ENCODE peak calls at places on chromosomes 12 and 14, in six cellular contexts. One of them, this sample, is unnamed.

GRCh38 chr12:68411371-68411770 is 79.2 kb upstream of the MDM1 start:
- DNase-seq in BE2C: no peak
- DNase-seq in stimulated activated CD4-positive, alpha-beta T cell treated with anti-CD3 and anti-CD28 coated beads, Interleukin-1b, Interleukin-23, amount 100 ng/mL, for 48 hours: no peak
- DNase-seq in DMS 273 treated with DMSO at 0.1 percent for 48 hours: no peak
- DNase-seq in erythroblast: no peak
- DNase-seq in skeletal muscle cell: no peak
- DNase-seq in this sample: no peak

GRCh38 chr14:74514471-74514932 is 20.9 kb downstream of the ISCA2 start:
- DNase-seq in BE2C: no peak
- DNase-seq in stimulated activated CD4-positive, alpha-beta T cell treated with anti-CD3 and anti-CD28 coated beads, Interleukin-1b, Interleukin-23, amount 100 ng/mL, for 48 hours: no peak
- DNase-seq in DMS 273 treated with DMSO at 0.1 percent for 48 hours: no peak
- DNase-seq in erythroblast: no peak
- DNase-seq in skeletal muscle cell: peak; percentile 61
- DNase-seq in this sample: no peak

GRCh38 chr12:45304514-45305178 is 88.8 kb downstream of the ANO6 start:
- DNase-seq in BE2C: no peak
- DNase-seq in stimulated activated CD4-positive, alpha-beta T cell treated with anti-CD3 and anti-CD28 coated beads, Interleukin-1b, Interleukin-23, amount 100 ng/mL, for 48 hours: no peak
- DNase-seq in DMS 273 treated with DMSO at 0.1 percent for 48 hours: no peak
- DNase-seq in erythroblast: no peak
- DNase-seq in skeletal muscle cell: no peak
- DNase-seq in this sample: no peak

GRCh38 chr12:2803635-2804380 is 8.7 kb upstream of the ITFG2 start:
- DNase-seq in BE2C: no peak
- DNase-seq in stimulated activated CD4-positive, alpha-beta T cell treated with anti-CD3 and anti-CD28 coated beads, Interleukin-1b, Interleukin-23, amount 100 ng/mL, for 48 hours: no peak
- DNase-seq in DMS 273 treated with DMSO at 0.1 percent for 48 hours: no peak
- DNase-seq in erythroblast: no peak
- DNase-seq in skeletal muscle cell: no peak
- DNase-seq in this sample: no peak

GRCh38 chr14:88541324-88541723 is 13.5 kb downstream of the PTPN21 start:
- DNase-seq in BE2C: no peak
- DNase-seq in stimulated activated CD4-positive, alpha-beta T cell treated with anti-CD3 and anti-CD28 coated beads, Interleukin-1b, Interleukin-23, amount 100 ng/mL, for 48 hours: no peak
- DNase-seq in DMS 273 treated with DMSO at 0.1 percent for 48 hours: no peak
- DNase-seq in erythroblast: no peak
- DNase-seq in skeletal muscle cell: no peak
- DNase-seq in this sample: no peak

GRCh38 chr14:97878727-97879126 is 1081.5 kb downstream of the VRK1 start:
- DNase-seq in BE2C: no peak
- DNase-seq in stimulated activated CD4-positive, alpha-beta T cell treated with anti-CD3 and anti-CD28 coated beads, Interleukin-1b, Interleukin-23, amount 100 ng/mL, for 48 hours: no peak
- DNase-seq in DMS 273 treated with DMSO at 0.1 percent for 48 hours: no peak
- DNase-seq in erythroblast: no peak
- DNase-seq in skeletal muscle cell: peak; percentile 53
- DNase-seq in this sample: no peak

GRCh38 chr14:104467236-104467635 is 112.3 kb upstream of the C14orf180 start:
- DNase-seq in BE2C: no peak
- DNase-seq in stimulated activated CD4-positive, alpha-beta T cell treated with anti-CD3 and anti-CD28 coated beads, Interleukin-1b, Interleukin-23, amount 100 ng/mL, for 48 hours: no peak
- DNase-seq in DMS 273 treated with DMSO at 0.1 percent for 48 hours: no peak
- DNase-seq in erythroblast: no peak
- DNase-seq in skeletal muscle cell: no peak
- DNase-seq in this sample: no peak

GRCh38 chr14:94397279-94397898 is 9.0 kb upstream of the SERPINA1 start:
- DNase-seq in BE2C: no peak
- DNase-seq in stimulated activated CD4-positive, alpha-beta T cell treated with anti-CD3 and anti-CD28 coated beads, Interleukin-1b, Interleukin-23, amount 100 ng/mL, for 48 hours: no peak
- DNase-seq in DMS 273 treated with DMSO at 0.1 percent for 48 hours: no peak
- DNase-seq in erythroblast: no peak
- DNase-seq in skeletal muscle cell: no peak
- DNase-seq in this sample: no peak

GRCh38 chr12:99505805-99506204 is 141.7 kb upstream of the GARIN6 start:
- DNase-seq in BE2C: no peak
- DNase-seq in stimulated activated CD4-positive, alpha-beta T cell treated with anti-CD3 and anti-CD28 coated beads, Interleukin-1b, Interleukin-23, amount 100 ng/mL, for 48 hours: no peak
- DNase-seq in DMS 273 treated with DMSO at 0.1 percent for 48 hours: no peak
- DNase-seq in erythroblast: no peak
- DNase-seq in skeletal muscle cell: no peak
- DNase-seq in this sample: no peak

GRCh38 chr12:66403746-66404145 is 101.5 kb downstream of the HELB start:
- DNase-seq in BE2C: no peak
- DNase-seq in stimulated activated CD4-positive, alpha-beta T cell treated with anti-CD3 and anti-CD28 coated beads, Interleukin-1b, Interleukin-23, amount 100 ng/mL, for 48 hours: no peak
- DNase-seq in DMS 273 treated with DMSO at 0.1 percent for 48 hours: peak; percentile 79
- DNase-seq in erythroblast: no peak
- DNase-seq in skeletal muscle cell: no peak
- DNase-seq in this sample: no peak

GRCh38 chr12:53049582-53050318 is at the start of gene TNS2:
- DNase-seq in BE2C: peak; percentile 67
- DNase-seq in stimulated activated CD4-positive, alpha-beta T cell treated with anti-CD3 and anti-CD28 coated beads, Interleukin-1b, Interleukin-23, amount 100 ng/mL, for 48 hours: no peak
- DNase-seq in DMS 273 treated with DMSO at 0.1 percent for 48 hours: peak; percentile 17
- DNase-seq in erythroblast: no peak
- DNase-seq in skeletal muscle cell: no peak
- DNase-seq in this sample: peak; percentile 1

GRCh38 chr14:53017837-53018236 is 67.0 kb upstream of the FERMT2 start:
- DNase-seq in BE2C: no peak
- DNase-seq in stimulated activated CD4-positive, alpha-beta T cell treated with anti-CD3 and anti-CD28 coated beads, Interleukin-1b, Interleukin-23, amount 100 ng/mL, for 48 hours: no peak
- DNase-seq in DMS 273 treated with DMSO at 0.1 percent for 48 hours: no peak
- DNase-seq in erythroblast: no peak
- DNase-seq in skeletal muscle cell: no peak
- DNase-seq in this sample: no peak

GRCh38 chr12:54331-54730 is 12.2 kb upstream of the IQSEC3 start:
- DNase-seq in BE2C: no peak
- DNase-seq in stimulated activated CD4-positive, alpha-beta T cell treated with anti-CD3 and anti-CD28 coated beads, Interleukin-1b, Interleukin-23, amount 100 ng/mL, for 48 hours: no peak
- DNase-seq in DMS 273 treated with DMSO at 0.1 percent for 48 hours: no peak
- DNase-seq in erythroblast: no peak
- DNase-seq in skeletal muscle cell: no peak
- DNase-seq in this sample: no peak

GRCh38 chr14:50312734-50313054 is 570 bp downstream of the DMAC2L start:
- DNase-seq in BE2C: no peak
- DNase-seq in stimulated activated CD4-positive, alpha-beta T cell treated with anti-CD3 and anti-CD28 coated beads, Interleukin-1b, Interleukin-23, amount 100 ng/mL, for 48 hours: no peak
- DNase-seq in DMS 273 treated with DMSO at 0.1 percent for 48 hours: peak; percentile 70
- DNase-seq in erythroblast: no peak
- DNase-seq in skeletal muscle cell: no peak
- DNase-seq in this sample: no peak

GRCh38 chr14:92392726-92393125 is 69.8 kb downstream of the SLC24A4 start:
- DNase-seq in BE2C: no peak
- DNase-seq in stimulated activated CD4-positive, alpha-beta T cell treated with anti-CD3 and anti-CD28 coated beads, Interleukin-1b, Interleukin-23, amount 100 ng/mL, for 48 hours: no peak
- DNase-seq in DMS 273 treated with DMSO at 0.1 percent for 48 hours: no peak
- DNase-seq in erythroblast: peak; percentile 8
- DNase-seq in skeletal muscle cell: no peak
- DNase-seq in this sample: no peak

GRCh38 chr14:94291906-94292525 is 1.1 kb downstream of the SERPINA10 start:
- DNase-seq in BE2C: no peak
- DNase-seq in stimulated activated CD4-positive, alpha-beta T cell treated with anti-CD3 and anti-CD28 coated beads, Interleukin-1b, Interleukin-23, amount 100 ng/mL, for 48 hours: no peak
- DNase-seq in DMS 273 treated with DMSO at 0.1 percent for 48 hours: no peak
- DNase-seq in erythroblast: no peak
- DNase-seq in skeletal muscle cell: no peak
- DNase-seq in this sample: no peak

GRCh38 chr12:2094597-2094996 is 41.8 kb downstream of the CACNA1C start:
- DNase-seq in BE2C: no peak
- DNase-seq in stimulated activated CD4-positive, alpha-beta T cell treated with anti-CD3 and anti-CD28 coated beads, Interleukin-1b, Interleukin-23, amount 100 ng/mL, for 48 hours: no peak
- DNase-seq in DMS 273 treated with DMSO at 0.1 percent for 48 hours: no peak
- DNase-seq in erythroblast: no peak
- DNase-seq in skeletal muscle cell: no peak
- DNase-seq in this sample: no peak

GRCh38 chr12:117356048-117356447 is 5.4 kb downstream of the NOS1 start:
- DNase-seq in BE2C: no peak
- DNase-seq in stimulated activated CD4-positive, alpha-beta T cell treated with anti-CD3 and anti-CD28 coated beads, Interleukin-1b, Interleukin-23, amount 100 ng/mL, for 48 hours: no peak
- DNase-seq in DMS 273 treated with DMSO at 0.1 percent for 48 hours: no peak
- DNase-seq in erythroblast: no peak
- DNase-seq in skeletal muscle cell: no peak
- DNase-seq in this sample: no peak

GRCh38 chr12:18383203-18383602 is 121.9 kb downstream of the PIK3C2G start:
- DNase-seq in BE2C: no peak
- DNase-seq in stimulated activated CD4-positive, alpha-beta T cell treated with anti-CD3 and anti-CD28 coated beads, Interleukin-1b, Interleukin-23, amount 100 ng/mL, for 48 hours: no peak
- DNase-seq in DMS 273 treated with DMSO at 0.1 percent for 48 hours: no peak
- DNase-seq in erythroblast: no peak
- DNase-seq in skeletal muscle cell: peak; percentile 65
- DNase-seq in this sample: no peak

GRCh38 chr12:118432812-118433540 is 56.6 kb downstream of the SUDS3 start:
- DNase-seq in BE2C: no peak
- DNase-seq in stimulated activated CD4-positive, alpha-beta T cell treated with anti-CD3 and anti-CD28 coated beads, Interleukin-1b, Interleukin-23, amount 100 ng/mL, for 48 hours: no peak
- DNase-seq in DMS 273 treated with DMSO at 0.1 percent for 48 hours: no peak
- DNase-seq in erythroblast: no peak
- DNase-seq in skeletal muscle cell: no peak
- DNase-seq in this sample: no peak

GRCh38 chr12:103745962-103746361 is 95.1 kb downstream of the NT5DC3 start:
- DNase-seq in BE2C: no peak
- DNase-seq in stimulated activated CD4-positive, alpha-beta T cell treated with anti-CD3 and anti-CD28 coated beads, Interleukin-1b, Interleukin-23, amount 100 ng/mL, for 48 hours: no peak
- DNase-seq in DMS 273 treated with DMSO at 0.1 percent for 48 hours: peak; percentile 15
- DNase-seq in erythroblast: no peak
- DNase-seq in skeletal muscle cell: no peak
- DNase-seq in this sample: no peak

GRCh38 chr14:21343035-21343794 is 40.6 kb downstream of the SUPT16H start:
- DNase-seq in BE2C: no peak
- DNase-seq in stimulated activated CD4-positive, alpha-beta T cell treated with anti-CD3 and anti-CD28 coated beads, Interleukin-1b, Interleukin-23, amount 100 ng/mL, for 48 hours: no peak
- DNase-seq in DMS 273 treated with DMSO at 0.1 percent for 48 hours: no peak
- DNase-seq in erythroblast: no peak
- DNase-seq in skeletal muscle cell: no peak
- DNase-seq in this sample: no peak

GRCh38 chr12:52221912-52222457 is 11.1 kb upstream of the KRT7 start:
- DNase-seq in BE2C: peak; percentile 74
- DNase-seq in stimulated activated CD4-positive, alpha-beta T cell treated with anti-CD3 and anti-CD28 coated beads, Interleukin-1b, Interleukin-23, amount 100 ng/mL, for 48 hours: peak; percentile 91
- DNase-seq in DMS 273 treated with DMSO at 0.1 percent for 48 hours: no peak
- DNase-seq in erythroblast: peak; percentile 32
- DNase-seq in skeletal muscle cell: no peak
- DNase-seq in this sample: no peak

GRCh38 chr12:54147186-54147585 is 41.6 kb downstream of the SMUG1 start:
- DNase-seq in BE2C: no peak
- DNase-seq in stimulated activated CD4-positive, alpha-beta T cell treated with anti-CD3 and anti-CD28 coated beads, Interleukin-1b, Interleukin-23, amount 100 ng/mL, for 48 hours: no peak
- DNase-seq in DMS 273 treated with DMSO at 0.1 percent for 48 hours: no peak
- DNase-seq in erythroblast: no peak
- DNase-seq in skeletal muscle cell: no peak
- DNase-seq in this sample: no peak

GRCh38 chr14:52961060-52961639 is 10.3 kb upstream of the FERMT2 start:
- DNase-seq in BE2C: peak; percentile 67
- DNase-seq in stimulated activated CD4-positive, alpha-beta T cell treated with anti-CD3 and anti-CD28 coated beads, Interleukin-1b, Interleukin-23, amount 100 ng/mL, for 48 hours: peak; percentile 44
- DNase-seq in DMS 273 treated with DMSO at 0.1 percent for 48 hours: peak; percentile 51
- DNase-seq in erythroblast: peak; percentile 38
- DNase-seq in skeletal muscle cell: peak; percentile 17
- DNase-seq in this sample: peak; percentile 38

GRCh38 chr14:103543140-103543539 is 14.1 kb downstream of the TRMT61A start:
- DNase-seq in BE2C: peak; percentile 14
- DNase-seq in stimulated activated CD4-positive, alpha-beta T cell treated with anti-CD3 and anti-CD28 coated beads, Interleukin-1b, Interleukin-23, amount 100 ng/mL, for 48 hours: no peak
- DNase-seq in DMS 273 treated with DMSO at 0.1 percent for 48 hours: no peak
- DNase-seq in erythroblast: no peak
- DNase-seq in skeletal muscle cell: no peak
- DNase-seq in this sample: no peak

GRCh38 chr12:49957570-49957967 is 4.1 kb upstream of the AQP5 start:
- DNase-seq in BE2C: no peak
- DNase-seq in stimulated activated CD4-positive, alpha-beta T cell treated with anti-CD3 and anti-CD28 coated beads, Interleukin-1b, Interleukin-23, amount 100 ng/mL, for 48 hours: no peak
- DNase-seq in DMS 273 treated with DMSO at 0.1 percent for 48 hours: no peak
- DNase-seq in erythroblast: no peak
- DNase-seq in skeletal muscle cell: no peak
- DNase-seq in this sample: no peak

This sample was measured in GM12892.